ENCODE peak calls at places on chromosomes 13 and 19, in four cellular contexts. T is stimulated activated CD4-positive, alpha-beta T cell treated with anti-CD3 and anti-CD28 coated beads, Interleukin-1b, Interleukin-23, amount 100 ng/mL, for 24 hours; D is T-cell; J is left ventricle myocardium inferior. A is an unnamed sample.

GRCh38 chr19:4870025-4870700 is 2.7 kb upstream of the PLIN3 start:
- DNase-seq in T (no peak), D (no peak), J (no peak), A (no peak)

GRCh38 chr19:623974-624373 is 9.4 kb downstream of the POLRMT start:
- DNase-seq in T (no peak), D (no peak), J (no peak), A (no peak)

GRCh38 chr13:47908200-47908902 is 92.7 kb downstream of the SUCLA2 start:
- DNase-seq in T (no peak), D (no peak), J (no peak), A (no peak)

GRCh38 chr19:30065680-30066606 is 123.9 kb downstream of the URI1 start:
- DNase-seq in T (no peak), D (no peak), J (no peak), A (no peak)

GRCh38 chr19:36577271-36577996 is 4.3 kb upstream of the ZNF529 start:
- DNase-seq in T (no peak), D (no peak), J (no peak), A (no peak)

GRCh38 chr13:110062777-110063442 is 244.0 kb downstream of the COL4A1 start:
- DNase-seq in T (no peak), D (no peak), J (no peak), A (no peak)

GRCh38 chr13:98842074-98842473 is 89.6 kb upstream of the SLC15A1 start:
- DNase-seq in T (no peak), D (no peak), J (no peak), A (no peak)

GRCh38 chr13:114110091-114110829 is 22.2 kb downstream of the RASA3 start:
- DNase-seq in T (peak), D (peak), J (no peak), A (peak)

GRCh38 chr19:48443262-48443661 is 2.5 kb upstream of the GRWD1 start:
- DNase-seq in T (no peak), D (no peak), J (no peak), A (no peak)

GRCh38 chr13:84684048-84684662 is 801.9 kb upstream of the SLITRK1 start:
- DNase-seq in T (no peak), D (no peak), J (no peak), A (no peak)

GRCh38 chr13:45068036-45069001 is 52.0 kb upstream of the GTF2F2 start:
- DNase-seq in T (no peak), D (no peak), J (no peak), A (no peak)

GRCh38 chr19:58279925-58280316 is 1.2 kb downstream of the ZNF8 start:
- DNase-seq in T (no peak), D (no peak), J (no peak), A (no peak)

GRCh38 chr13:46372071-46372470 is 15.0 kb downstream of the RUBCNL start:
- DNase-seq in T (no peak), D (no peak), J (no peak), A (no peak)

GRCh38 chr13:102710261-102710679 is 15.4 kb upstream of the METTL21C start:
- DNase-seq in T (no peak), D (no peak), J (no peak), A (no peak)

GRCh38 chr19:48817585-48818124 is 6.8 kb upstream of the BCAT2 start:
- DNase-seq in T (no peak), D (no peak), J (no peak), A (no peak)

A was measured in effector memory CD4-positive, alpha-beta T cell.